ENCODE peak calls at places on chromosomes 12 and 14, in nine cellular contexts. R is choroid plexus epithelial cell, M is dorsolateral prefrontal cortex, T is mucosa of descending colon, V is upper lobe of left lung, L is thoracic aorta, E is mesothelial cell of epicardium, U is lower leg skin, K is fibroblast of the aortic adventitia. X is an unnamed sample.

GRCh38 chr14:100438678-100439592 is 115.8 kb downstream of the SLC25A47 start:
- DNase-seq in R (peak; percentile 68), M (peak; percentile 56), T (peak; percentile 90), V (peak; percentile 55), L (no peak), E (no peak), U (peak; percentile 83), K (peak; percentile 63), X (peak; percentile 91)

GRCh38 chr14:61977217-61977616 is 215.0 kb downstream of the SNAPC1 start:
- DNase-seq in R (no peak), M (no peak), T (no peak), V (no peak), L (no peak), E (no peak), U (no peak), K (no peak), X (no peak)

GRCh38 chr14:69855180-69855817 is 23.9 kb upstream of the SMOC1 start:
- DNase-seq in R (peak; percentile 29), M (no peak), T (no peak), V (no peak), L (no peak), E (no peak), U (no peak), K (no peak), X (no peak)

GRCh38 chr12:95201056-95201670 is 16.1 kb downstream of the FGD6 start:
- DNase-seq in R (peak; percentile 86), M (no peak), T (peak; percentile 67), V (no peak), L (no peak), E (no peak), U (no peak), K (no peak), X (peak; percentile 80)

GRCh38 chr14:67319142-67319541 is 40.5 kb downstream of the ATP6V1D start:
- DNase-seq in R (no peak), M (no peak), T (no peak), V (no peak), L (no peak), E (no peak), U (no peak), K (peak; percentile 49), X (peak; percentile 9)

GRCh38 chr12:53006810-53007742 is 820 bp downstream of the EIF4B start:
- DNase-seq in R (peak; percentile 76), M (peak; percentile 70), T (peak; percentile 82), V (peak; percentile 70), L (peak; percentile 27), E (peak; percentile 68), U (peak; percentile 95), K (peak; percentile 63), X (peak; percentile 78)

GRCh38 chr12:41981758-41982157 is 162.9 kb downstream of the GXYLT1 start:
- DNase-seq in R (peak; percentile 3), M (no peak), T (no peak), V (no peak), L (no peak), E (no peak), U (no peak), K (no peak), X (peak; percentile 86)

GRCh38 chr12:75341873-75342272 is 7.4 kb downstream of the GLIPR1L1 start:
- DNase-seq in R (no peak), M (no peak), T (no peak), V (no peak), L (no peak), E (no peak), U (no peak), K (no peak), X (peak; percentile 44)

GRCh38 chr14:90423166-90423565 is 26.3 kb downstream of the CALM1 start:
- DNase-seq in R (no peak), M (peak; percentile 31), T (no peak), V (no peak), L (no peak), E (no peak), U (no peak), K (no peak), X (no peak)

GRCh38 chr12:18323159-18323558 is 61.8 kb downstream of the PIK3C2G start:
- DNase-seq in R (peak; percentile 15), M (no peak), T (no peak), V (no peak), L (no peak), E (no peak), U (no peak), K (peak; percentile 35), X (no peak)

GRCh38 chr14:60905930-60906329 is 74.9 kb downstream of the TRMT5 start:
- DNase-seq in R (no peak), M (no peak), T (no peak), V (no peak), L (no peak), E (no peak), U (no peak), K (peak; percentile 4), X (peak; percentile 2)

GRCh38 chr12:42407306-42407705 is 81.3 kb downstream of the PPHLN1 start:
- DNase-seq in R (no peak), M (no peak), T (no peak), V (no peak), L (no peak), E (no peak), U (no peak), K (no peak), X (no peak)

GRCh38 chr12:11834104-11834812 is 184.8 kb downstream of the ETV6 start:
- DNase-seq in R (peak; percentile 39), M (no peak), T (no peak), V (no peak), L (no peak), E (no peak), U (no peak), K (peak; percentile 54), X (peak; percentile 44)

GRCh38 chr12:132549059-132549458 is 59.1 kb downstream of the FBRSL1 start:
- DNase-seq in R (no peak), M (no peak), T (no peak), V (no peak), L (no peak), E (no peak), U (no peak), K (no peak), X (no peak)

GRCh38 chr14:58587271-58587670 is 50.5 kb upstream of the DACT1 start:
- DNase-seq in R (peak; percentile 23), M (no peak), T (no peak), V (no peak), L (no peak), E (no peak), U (no peak), K (peak; percentile 97), X (no peak)

GRCh38 chr12:6067152-6067916 is 57.1 kb downstream of the VWF start:
- DNase-seq in R (peak; percentile 64), M (no peak), T (peak; percentile 33), V (peak; percentile 46), L (no peak), E (no peak), U (no peak), K (peak; percentile 37), X (peak; percentile 62)
- TF ChIP-seq CTCF in R (peak; percentile 81), M (peak; percentile 37), T (no peak), V (no peak), L (peak; percentile 37), E (no peak), U (no peak), K (peak; percentile 60), X (peak; percentile 18)

GRCh38 chr14:104203071-104203425 is 64.7 kb downstream of the KIF26A start:
- DNase-seq in R (no peak), M (no peak), T (no peak), V (no peak), L (no peak), E (no peak), U (no peak), K (no peak), X (no peak)

GRCh38 chr14:104207142-104207845 is 68.9 kb downstream of the KIF26A start:
- DNase-seq in R (no peak), M (no peak), T (no peak), V (no peak), L (no peak), E (no peak), U (no peak), K (no peak), X (no peak)

GRCh38 chr14:104204660-104205149 is 66.3 kb downstream of the KIF26A start:
- DNase-seq in R (no peak), M (no peak), T (no peak), V (no peak), L (no peak), E (no peak), U (no peak), K (no peak), X (no peak)

GRCh38 chr14:104205781-104206180 is 67.4 kb downstream of the KIF26A start:
- DNase-seq in R (no peak), M (no peak), T (no peak), V (no peak), L (no peak), E (no peak), U (no peak), K (no peak), X (no peak)

GRCh38 chr14:104206281-104206904 is 68.0 kb downstream of the KIF26A start:
- DNase-seq in R (peak; percentile 35), M (peak; percentile 61), T (peak; percentile 81), V (no peak), L (no peak), E (no peak), U (no peak), K (no peak), X (no peak)
- TF ChIP-seq CTCF in R (no peak), M (no peak), T (no peak), V (no peak), L (no peak), E (no peak), U (no peak), K (no peak), X (no peak)

GRCh38 chr12:49626169-49626835 is 2.9 kb downstream of the PRPF40B start:
- DNase-seq in R (peak; percentile 49), M (no peak), T (no peak), V (no peak), L (no peak), E (no peak), U (no peak), K (peak; percentile 27), X (no peak)

GRCh38 chr12:49624919-49625577 is 1.7 kb downstream of the PRPF40B start:
- DNase-seq in R (peak; percentile 43), M (no peak), T (no peak), V (no peak), L (no peak), E (no peak), U (peak; percentile 70), K (peak; percentile 18), X (peak; percentile 91)

GRCh38 chr12:49622501-49623141 is 740 bp upstream of the PRPF40B start:
- DNase-seq in R (peak; percentile 13), M (peak; percentile 56), T (peak; percentile 53), V (no peak), L (no peak), E (no peak), U (peak; percentile 87), K (no peak), X (no peak)

GRCh38 chr12:49621651-49622500 is 1.5 kb upstream of the PRPF40B start:
- DNase-seq in R (no peak), M (no peak), T (no peak), V (no peak), L (no peak), E (no peak), U (peak; percentile 82), K (no peak), X (no peak)

GRCh38 chr12:49623142-49623899 is at the start of gene PRPF40B:
- DNase-seq in R (peak; percentile 86), M (peak; percentile 92), T (peak; percentile 91), V (peak; percentile 94), L (peak; percentile 56), E (peak; percentile 85), U (peak; percentile 96), K (peak; percentile 74), X (peak; percentile 81)
- TF ChIP-seq CTCF in R (peak; percentile 38), M (peak; percentile 48), T (peak; percentile 33), V (peak; percentile 65), L (peak; percentile 53), E (peak; percentile 35), U (no peak), K (peak; percentile 48), X (peak; percentile 42)

GRCh38 chr12:68985174-68985573 is 52.2 kb upstream of the CPM start:
- DNase-seq in R (no peak), M (no peak), T (no peak), V (no peak), L (no peak), E (no peak), U (no peak), K (no peak), X (no peak)
- TF ChIP-seq CTCF in R (no peak), M (no peak), T (no peak), V (no peak), L (no peak), E (no peak), U (no peak), K (no peak), X (no peak)

X was measured in MCF 10A.